ENCODE peak calls at places on chromosomes 12 and 14, in ten cellular contexts. M is ovary, P is astrocyte of the spinal cord, X is lower lobe of right lung, R is progenitor cell of endocrine pancreas, D is fibroblast of the aortic adventitia, S is GM12865, C is dorsolateral prefrontal cortex, J is right atrium auricular region, K is Calu3. G is an unnamed sample.
A peak's percentile ranks its signal among the peaks of the same experiment; 100 is the strongest.

GRCh38 chr12:8742501-8742900 is 44.7 kb downstream of the RIMKLB start:
- DNase-seq in S (no peak), J (no peak), R (no peak), K (peak; percentile 4), M (no peak), D (peak; percentile 71), X (no peak), P (peak; percentile 70), C (no peak), G (peak; percentile 12)

GRCh38 chr12:19884081-19884480 is 444.8 kb downstream of the AEBP2 start:
- DNase-seq in M (no peak), D (peak; percentile 58), J (no peak), P (no peak), C (no peak), R (no peak), X (no peak), K (no peak), S (no peak), G (peak; percentile 30)

GRCh38 chr14:99133563-99134332 is 138.2 kb downstream of the BCL11B start:
- DNase-seq in M (no peak), P (no peak), K (no peak), J (peak; percentile 58), X (no peak), R (no peak), D (no peak), C (no peak), S (no peak), G (no peak)

GRCh38 chr12:104426926-104427546 is 29.7 kb upstream of the CHST11 start:
- DNase-seq in P (peak; percentile 53), M (no peak), S (peak; percentile 16), R (no peak), J (no peak), K (no peak), C (no peak), D (peak; percentile 42), X (no peak), G (peak; percentile 82)

GRCh38 chr14:94689985-94690400 is 77.8 kb downstream of the SERPINA3 start:
- DNase-seq in J (no peak), C (no peak), D (no peak), S (no peak), K (no peak), M (no peak), P (no peak), R (no peak), X (no peak), G (no peak)

GRCh38 chr12:126914170-126914796 is 1352.7 kb upstream of the TMEM132C start:
- DNase-seq in P (no peak), X (no peak), K (no peak), C (no peak), J (no peak), M (no peak), S (no peak), R (no peak), D (no peak), G (no peak)

GRCh38 chr14:36268957-36269734 is 51.3 kb downstream of the MBIP start:
- DNase-seq in D (no peak), J (no peak), P (no peak), X (peak; percentile 54), R (no peak), C (no peak), S (no peak), K (no peak), M (no peak), G (no peak)

GRCh38 chr12:65891219-65891618 is 66.9 kb downstream of the HMGA2 start:
- DNase-seq in R (no peak), C (no peak), S (no peak), K (no peak), J (no peak), P (peak; percentile 74), M (no peak), D (peak; percentile 57), X (no peak), G (peak; percentile 78)

GRCh38 chr14:78788467-78789360 is 618.5 kb downstream of the NRXN3 start:
- DNase-seq in M (no peak), K (no peak), X (no peak), R (no peak), C (no peak), P (no peak), S (peak; percentile 20), J (no peak), D (no peak), G (no peak)

GRCh38 chr14:78785265-78785664 is 615.1 kb downstream of the NRXN3 start:
- DNase-seq in R (no peak), J (no peak), M (no peak), S (no peak), X (no peak), K (no peak), P (no peak), C (peak; percentile 34), D (no peak), G (no peak)

DNA sequence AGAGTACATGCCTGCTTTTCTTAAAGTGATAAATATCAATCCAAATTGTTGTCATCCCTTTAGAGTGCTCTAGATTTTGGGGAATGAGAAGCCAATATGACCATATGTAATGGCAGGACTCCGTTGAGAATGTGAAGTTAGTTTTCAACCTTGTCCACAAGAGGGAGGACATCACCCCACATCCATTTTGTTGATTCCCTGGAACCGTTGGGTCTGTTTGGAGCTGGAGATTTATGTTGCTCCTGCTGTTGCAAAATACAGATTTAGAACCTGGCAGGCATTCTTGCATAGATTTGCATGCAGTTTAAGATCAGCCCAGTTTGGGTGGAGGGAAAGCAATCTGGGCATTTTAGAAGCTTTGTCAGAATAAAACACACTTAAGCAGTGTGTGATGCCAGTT is 620.1 kb downstream of the NRXN3 start:
- DNase-seq in K (no peak), R (no peak), C (no peak), X (no peak), S (no peak), P (no peak), J (no peak), D (no peak), M (no peak), G (no peak)
- TF ChIP-seq CTCF in K (no peak), R (peak; percentile 45), C (peak; percentile 43), X (no peak), S (no peak), P (no peak), J (no peak), D (no peak), M (no peak), G (no peak)

GRCh38 chr14:75083271-75083670 is 13.8 kb downstream of the ZC2HC1C start:
- DNase-seq in P (no peak), M (no peak), D (no peak), K (no peak), J (no peak), C (no peak), X (no peak), S (no peak), R (no peak), G (no peak)

GRCh38 chr14:75081835-75082234 is 12.4 kb downstream of the ZC2HC1C start:
- DNase-seq in K (no peak), X (no peak), C (no peak), R (no peak), J (no peak), D (peak; percentile 62), P (peak; percentile 6), M (no peak), S (no peak), G (no peak)

GRCh38 chr14:75088566-75089373 is 19.3 kb downstream of the ZC2HC1C start:
- DNase-seq in R (peak; percentile 37), S (peak; percentile 43), X (no peak), P (peak; percentile 68), D (peak; percentile 76), M (no peak), K (peak; percentile 64), C (no peak), J (no peak), G (peak; percentile 65)

GRCh38 chr14:75088153-75088552 is 18.7 kb downstream of the ZC2HC1C start:
- DNase-seq in X (no peak), R (no peak), J (no peak), M (no peak), K (no peak), C (no peak), P (no peak), D (no peak), S (no peak), G (no peak)

GRCh38 chr14:75084513-75084912 is 15.1 kb downstream of the ZC2HC1C start:
- DNase-seq in K (no peak), J (no peak), C (no peak), S (no peak), D (no peak), R (no peak), M (no peak), X (no peak), P (no peak), G (no peak)
- TF ChIP-seq CTCF in K (peak; percentile 15), J (no peak), C (peak; percentile 30), S (no peak), D (no peak), R (no peak), M (no peak), X (peak; percentile 17), P (peak; percentile 14), G (no peak)

DNA sequence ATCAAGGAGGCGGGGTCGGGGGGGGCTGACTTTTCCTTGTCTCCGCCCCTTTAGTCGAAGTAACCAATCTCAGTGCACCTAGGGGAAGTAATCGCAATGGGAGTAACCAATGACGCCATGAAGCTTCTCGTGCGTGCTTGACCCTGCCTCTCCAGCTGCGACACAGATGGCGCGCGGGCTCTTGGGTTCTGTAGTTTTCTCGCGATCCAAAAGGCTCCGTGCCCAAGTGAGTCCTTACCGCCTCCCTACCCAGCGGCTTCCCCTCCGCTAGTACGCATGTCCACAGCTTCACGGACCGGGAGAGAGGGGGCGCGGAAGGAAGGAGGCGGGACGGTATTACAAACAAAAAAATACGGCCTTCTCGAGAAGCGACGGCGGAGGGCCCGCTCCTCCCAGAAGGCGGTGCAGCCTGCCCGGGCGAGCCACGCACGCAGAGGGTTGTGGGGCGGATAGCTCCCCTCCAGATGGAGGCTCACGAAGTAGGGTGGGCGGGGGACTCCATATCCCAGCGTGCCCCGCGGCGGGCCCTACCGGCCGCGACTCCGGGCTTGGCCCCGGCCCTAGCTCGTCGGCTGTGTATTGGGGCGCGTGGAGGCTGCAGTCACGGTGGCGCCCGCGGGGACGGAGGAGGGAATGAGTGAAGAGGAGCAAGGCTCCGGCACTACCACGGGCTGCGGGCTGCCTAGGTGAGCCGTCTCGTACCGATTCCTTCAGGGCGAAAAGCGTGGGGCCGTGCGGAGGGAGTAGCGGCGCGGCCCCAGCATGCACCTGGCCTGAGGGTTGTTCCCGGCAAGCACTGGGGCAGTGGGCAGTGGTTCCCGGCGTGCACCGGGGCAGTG is at the start of gene TARBP2:
- DNase-seq in M (peak; percentile 99), S (peak; percentile 99), R (peak; percentile 94), C (peak; percentile 99), J (peak; percentile 100), D (peak; percentile 100), P (peak; percentile 100), K (peak; percentile 93), X (peak; percentile 97), G (peak; percentile 100)
- TF ChIP-seq CTCF in M (no peak), S (no peak), R (no peak), C (peak; percentile 46), J (no peak), D (no peak), P (no peak), K (no peak), X (no peak), G (no peak)

DNA sequence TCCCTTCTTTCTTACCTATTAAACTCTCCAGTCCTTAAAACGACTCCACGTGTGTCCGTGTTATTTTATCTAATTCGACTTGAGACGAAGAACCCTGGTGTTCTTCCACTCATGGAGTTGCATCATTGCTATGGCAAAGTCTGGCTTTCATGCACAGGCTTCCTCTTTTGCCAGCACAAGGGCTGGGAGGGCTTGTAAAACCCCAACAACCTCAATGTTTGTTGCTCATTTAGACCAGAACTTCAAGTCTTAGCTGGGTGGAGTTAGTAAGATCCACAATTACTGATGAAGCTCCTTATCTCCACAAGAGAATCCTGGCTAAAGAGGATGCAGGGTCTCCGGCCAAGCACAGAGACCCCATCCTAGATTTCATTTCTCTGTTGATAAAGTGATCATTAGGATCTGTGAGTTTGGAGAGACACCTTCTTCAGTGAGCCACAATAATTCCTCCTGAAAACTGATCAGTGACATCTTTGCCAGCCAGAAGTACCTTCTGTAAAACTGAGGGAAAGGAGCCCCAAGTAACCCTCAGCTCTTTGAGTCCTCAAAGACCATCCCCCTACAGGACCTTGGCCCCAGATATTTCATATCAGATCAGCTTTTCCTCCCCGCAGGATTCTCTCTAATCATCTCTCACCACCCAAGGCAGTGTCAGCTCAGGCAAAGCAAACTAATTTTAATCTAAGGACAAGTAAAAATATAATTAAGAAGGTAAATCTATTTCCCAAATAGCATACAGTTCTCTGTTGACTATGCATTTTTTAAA is 514.6 kb downstream of the FUT8 start:
- DNase-seq in S (no peak), C (no peak), P (no peak), M (no peak), J (no peak), K (no peak), D (no peak), X (no peak), R (no peak), G (no peak)
- TF ChIP-seq CTCF in S (no peak), C (no peak), P (no peak), M (no peak), J (no peak), K (no peak), D (no peak), X (no peak), R (no peak), G (no peak)

G was measured in fibroblast of villous mesenchyme.